ENCODE peak calls at places on chromosomes 7 and 10, in eight cellular contexts. T is stomach, S is H1, C is thoracic aorta, L is Panc1, V is heart left ventricle, U is right lobe of liver, J is pancreas. Z is an unnamed sample. For H3K27me3, the result is how much of the 10 kb centered on the place peaks cover.

GRCh38 chr7:14219125-14219524 is 229.7 kb upstream of the ETV1 start:
- DNase-seq in J (no peak), V (no peak), U (no peak), T (no peak), L (no peak), C (no peak), S (no peak), Z (no peak)

GRCh38 chr7:134695321-134695860 is 48.7 kb downstream of the BPGM start:
- DNase-seq in C (no peak), J (no peak), V (peak), T (no peak), S (no peak), L (no peak), U (no peak), Z (no peak)

GRCh38 chr7:100570954-100571828 is 2.5 kb downstream of the SAP25 start:
- DNase-seq in C (no peak), S (no peak), U (no peak), V (no peak), T (no peak), J (no peak), L (no peak), Z (no peak)

GRCh38 chr10:102396251-102396650 is 746 bp downstream of the NFKB2 start:
- DNase-seq in L (no peak), S (no peak), V (no peak), J (no peak), U (no peak), T (no peak), C (no peak), Z (no peak)

GRCh38 chr7:42385912-42386311 is 148.9 kb upstream of the GLI3 start:
- DNase-seq in T (no peak), C (no peak), S (no peak), V (no peak), J (no peak), L (no peak), U (no peak), Z (no peak)

GRCh38 chr10:58102897-58103296 is 164.8 kb downstream of the IPMK start:
- DNase-seq in C (no peak), L (no peak), S (no peak), T (no peak), J (no peak), U (no peak), V (no peak), Z (no peak)

GRCh38 chr7:137469191-137469811 is 125.8 kb upstream of the PTN start:
- DNase-seq in T (no peak), C (no peak), S (no peak), L (no peak), U (no peak), J (no peak), V (no peak), Z (no peak)

GRCh38 chr7:17672774-17673173 is 267.5 kb downstream of the SNX13 start:
- DNase-seq in T (no peak), S (no peak), V (no peak), L (no peak), J (no peak), U (no peak), C (no peak), Z (no peak)

GRCh38 chr10:77070317-77070716 is 567.3 kb downstream of the KCNMA1 start:
- DNase-seq in C (no peak), L (no peak), V (no peak), U (no peak), T (no peak), S (no peak), J (no peak), Z (no peak)

GRCh38 chr7:95180-95862 is 97.0 kb upstream of the FAM20C start:
- DNase-seq in J (no peak), S (no peak), V (no peak), C (no peak), U (no peak), T (no peak), L (no peak), Z (no peak)

GRCh38 chr7:31120800-31121513 is 68.8 kb downstream of the ADCYAP1R1 start:
- DNase-seq in V (no peak), C (no peak), U (no peak), J (no peak), S (no peak), T (no peak), L (no peak), Z (peak)

GRCh38 chr7:92916751-92917369 is 80.5 kb upstream of the CDK6 start:
- DNase-seq in S (no peak), L (no peak), U (no peak), C (no peak), J (peak), T (no peak), V (no peak), Z (no peak)

GRCh38 chr7:149097088-149097487 is 6.6 kb upstream of the ZNF786 start:
- DNase-seq in L (no peak), V (no peak), C (no peak), T (no peak), S (no peak), J (no peak), U (no peak), Z (no peak)

GRCh38 chr7:96997512-96998032 is 7.8 kb upstream of the DLX6 start:
- DNase-seq in J (no peak), T (no peak), L (no peak), U (no peak), S (no peak), C (no peak), V (no peak), Z (no peak)

GRCh38 chr7:38839846-38840245 is 69.1 kb downstream of the VPS41 start:
- DNase-seq in U (no peak), T (no peak), L (no peak), C (no peak), V (peak), S (no peak), J (no peak), Z (no peak)

GRCh38 chr10:24952146-24952700 is at the start of gene PRTFDC1:
- DNase-seq in J (peak), V (peak), C (no peak), T (peak), L (no peak), U (peak), S (no peak), Z (peak)

GRCh38 chr10:48287417-48288391 is 13.2 kb upstream of the FRMPD2 start:
- DNase-seq in C (no peak), S (no peak), J (peak), U (peak), T (peak), V (no peak), L (no peak), Z (peak)

GRCh38 chr7:73810991-73811360 is 19.8 kb upstream of the CLDN4 start:
- DNase-seq in L (no peak), C (no peak), S (no peak), V (no peak), T (peak), U (no peak), J (peak), Z (no peak)

GRCh38 chr7:73569042-73569608 is 9.3 kb downstream of the TBL2 start:
- DNase-seq in S (no peak), J (no peak), U (no peak), C (no peak), V (no peak), L (no peak), T (no peak), Z (no peak)

GRCh38 chr10:119409906-119410305 is 132.6 kb downstream of the RGS10 start:
- DNase-seq in L (no peak), S (no peak), U (peak), J (no peak), C (no peak), T (peak), V (peak), Z (no peak)

GRCh38 chr7:143435266-143435665 is 8.0 kb upstream of the TAS2R60 start:
- DNase-seq in V (no peak), J (no peak), T (no peak), L (no peak), U (no peak), C (no peak), S (no peak), Z (no peak)

GRCh38 chr10:132684164-132684891 is 101.6 kb downstream of the NKX6-2 start:
- DNase-seq in T (no peak), U (peak), J (peak), S (no peak), C (no peak), V (no peak), L (peak), Z (no peak)

GRCh38 chr10:76195990-76196389 is 764.6 kb downstream of the LRMDA start:
- DNase-seq in S (no peak), L (no peak), J (no peak), T (no peak), U (no peak), C (no peak), V (no peak), Z (peak)

GRCh38 chr10:119706521-119707278 is 19.1 kb upstream of the INPP5F start:
- DNase-seq in U (no peak), J (no peak), L (no peak), C (no peak), T (no peak), S (no peak), V (no peak), Z (no peak)

GRCh38 chr10:61592581-61592980 is 70.1 kb upstream of the CABCOCO1 start:
- DNase-seq in L (no peak), T (peak), J (no peak), U (no peak), S (no peak), V (no peak), C (no peak), Z (no peak)
- TF ChIP-seq CTCF in L (peak), T (no peak), J (no peak), U (peak), S (peak), V (peak), C (no peak), Z (no peak)

DNA sequence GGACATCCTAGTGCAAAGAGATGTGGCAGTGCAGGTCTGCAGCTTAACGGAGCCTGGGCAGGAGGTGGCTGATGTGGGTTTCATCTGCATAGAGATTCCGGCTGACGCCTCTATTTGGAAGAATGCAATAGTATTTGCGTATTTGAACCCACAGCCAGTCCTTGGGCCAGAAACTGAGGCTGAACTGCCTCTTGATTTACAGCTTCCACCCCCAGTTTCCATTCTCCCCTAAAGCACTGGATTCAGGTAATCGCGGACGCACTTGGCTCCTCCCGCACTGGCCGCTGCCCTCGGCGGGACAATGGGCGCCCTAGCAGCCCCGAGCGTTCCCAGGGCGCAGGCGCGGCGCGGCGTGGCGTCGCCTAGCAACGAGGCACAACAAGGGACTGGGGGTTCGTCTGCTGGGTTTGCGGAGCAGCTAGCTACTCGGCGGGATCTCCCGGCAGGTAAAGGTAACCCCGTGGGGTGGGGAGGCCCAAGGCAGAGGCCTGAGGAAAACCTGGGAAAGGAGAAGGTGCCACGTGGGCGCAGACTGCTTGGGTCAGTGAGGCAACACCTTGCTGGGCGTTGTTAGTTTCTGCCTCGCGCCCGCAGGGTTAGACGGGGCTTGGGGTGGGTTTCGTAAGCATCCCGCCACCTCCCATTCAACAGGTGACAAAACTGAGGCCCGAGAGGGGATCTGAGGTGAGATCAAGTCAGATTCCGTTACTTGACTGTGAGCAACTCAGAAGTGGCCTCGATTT is at the start of gene ARMC3:
- DNase-seq in V (peak), U (peak), S (peak), T (peak), J (peak), C (no peak), L (peak), Z (peak)
- H3K27me3 ChIP-seq in V (under half), U (under half), S (under half), T (under half), J (under half), C (under half), L (under half), Z (under half)

GRCh38 chr7:141875453-141875852 is 34.2 kb upstream of the PRSS37 start:
- DNase-seq in U (no peak), S (no peak), V (no peak), L (no peak), T (no peak), C (no peak), J (no peak), Z (no peak)
- TF ChIP-seq CTCF in U (no peak), S (no peak), V (no peak), L (no peak), T (no peak), C (no peak), J (no peak), Z (no peak)

GRCh38 chr7:132092106-132092505 is 484.2 kb downstream of the PLXNA4 start:
- DNase-seq in J (no peak), V (no peak), U (no peak), L (no peak), S (no peak), C (no peak), T (no peak), Z (no peak)

GRCh38 chr7:132098337-132098736 is 477.9 kb downstream of the PLXNA4 start:
- DNase-seq in T (no peak), J (no peak), S (no peak), L (no peak), C (no peak), U (no peak), V (no peak), Z (no peak)

GRCh38 chr7:132099163-132099562 is 477.1 kb downstream of the PLXNA4 start:
- DNase-seq in U (no peak), J (no peak), S (no peak), V (no peak), L (no peak), T (no peak), C (no peak), Z (no peak)

GRCh38 chr7:132097550-132098134 is 478.6 kb downstream of the PLXNA4 start:
- DNase-seq in T (no peak), L (no peak), J (no peak), V (no peak), U (no peak), S (no peak), C (no peak), Z (no peak)

DNA sequence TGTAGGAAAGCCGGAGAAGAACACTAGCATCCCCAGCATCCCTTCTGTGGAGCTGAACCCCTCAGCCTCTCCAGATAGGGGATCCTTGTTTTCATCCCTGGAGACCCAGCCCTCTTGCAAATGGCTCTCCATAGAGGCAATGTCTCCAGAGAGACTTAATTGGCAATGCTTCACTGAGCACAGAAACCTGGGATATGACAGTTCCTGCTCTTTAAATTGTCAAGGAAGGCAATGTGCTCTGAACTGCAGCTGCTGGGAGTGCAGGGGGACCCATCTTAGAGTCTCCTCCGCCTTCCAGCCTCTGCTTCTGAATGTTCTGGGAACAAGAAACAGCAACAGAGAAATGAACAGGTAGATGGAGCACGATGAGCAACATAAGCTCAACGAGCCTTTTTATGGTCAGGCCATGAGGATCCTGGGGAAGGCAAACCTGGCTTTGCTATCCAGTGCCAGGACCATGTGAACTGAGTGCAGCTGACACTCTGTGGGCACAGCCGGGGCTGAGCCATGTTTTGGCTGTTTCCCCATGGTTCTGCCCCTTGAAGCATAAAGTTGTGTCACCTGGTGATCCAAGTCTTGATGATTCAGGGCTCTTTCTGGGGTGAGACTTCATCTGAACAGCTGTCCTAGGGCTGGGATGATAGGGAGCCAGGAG is 481.0 kb downstream of the PLXNA4 start:
- DNase-seq in U (no peak), S (no peak), L (no peak), C (no peak), V (no peak), J (no peak), T (no peak), Z (no peak)
- H3K27me3 ChIP-seq in U (under half), S (under half), L (under half), C (under half), V (under half), J (under half), T (under half), Z (under half)

DNA sequence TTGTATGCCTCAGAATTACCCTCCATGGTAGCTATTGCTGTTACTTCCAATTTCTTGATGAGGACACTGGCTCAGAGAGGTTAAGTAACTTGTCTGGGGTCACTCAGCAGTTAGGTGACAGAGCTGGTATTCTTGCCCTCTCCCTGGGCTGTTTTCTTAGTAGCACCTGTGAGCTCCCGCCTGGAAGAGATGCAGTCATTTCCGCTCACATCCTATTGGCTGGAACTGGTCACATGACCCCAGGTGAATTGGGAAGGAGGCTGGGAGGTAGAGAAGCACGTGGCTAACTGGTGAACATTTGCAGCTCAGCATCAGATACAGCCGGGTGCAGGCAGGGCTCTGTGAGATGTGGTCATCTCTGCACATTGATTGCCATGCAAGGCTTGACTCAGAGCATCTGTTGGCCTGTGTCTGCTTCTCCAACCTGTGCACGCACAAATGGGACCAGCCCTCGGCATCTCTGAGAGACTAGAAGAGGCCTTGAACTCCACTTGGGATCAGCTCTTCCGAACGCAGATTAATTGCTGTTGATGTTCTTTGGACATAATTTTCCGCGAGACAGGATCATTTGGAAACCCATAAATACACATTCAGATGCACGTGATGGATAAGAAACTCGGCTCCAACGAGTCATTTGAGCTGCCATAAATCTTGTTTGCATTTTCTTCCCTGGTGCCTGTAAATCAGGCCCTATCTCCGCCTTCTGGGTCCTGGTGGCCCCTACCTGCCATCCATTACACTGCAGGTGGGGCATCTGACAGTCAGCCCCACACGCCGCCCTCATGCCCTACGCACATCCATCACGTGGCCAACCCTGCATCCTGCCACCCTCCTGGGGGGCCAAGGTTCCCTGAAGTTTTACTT is 42.8 kb downstream of the MYL10 start:
- DNase-seq in C (no peak), S (no peak), T (peak), U (no peak), V (no peak), J (no peak), L (no peak), Z (no peak)
- TF ChIP-seq CTCF in C (no peak), S (no peak), T (no peak), U (no peak), V (no peak), J (no peak), L (no peak), Z (no peak)

Z was measured in prostate gland.